ENCODE peak calls at places on chromosomes 11 and 22, in eight cellular contexts. One of them, this sample, is unnamed.

GRCh38 chr11:117819096-117820040 is 5.2 kb downstream of the FXYD2 start:
- DNase-seq in ovary: peak
- DNase-seq in lower leg skin: no peak
- DNase-seq in AG09309: no peak
- DNase-seq in mesothelial cell of epicardium: peak
- DNase-seq in fibroblast of mammary gland: peak
- DNase-seq in cardiac fibroblast: peak
- DNase-seq in body of pancreas: peak
- DNase-seq in this sample: no peak

GRCh38 chr11:70467196-70468085 is 69.1 kb downstream of the CTTN start:
- DNase-seq in ovary: peak
- DNase-seq in lower leg skin: peak
- DNase-seq in AG09309: no peak
- DNase-seq in mesothelial cell of epicardium: peak
- DNase-seq in fibroblast of mammary gland: peak
- DNase-seq in cardiac fibroblast: peak
- DNase-seq in body of pancreas: peak
- DNase-seq in this sample: no peak

GRCh38 chr11:114892381-114893197 is 214.3 kb downstream of the NXPE2 start:
- DNase-seq in ovary: no peak
- DNase-seq in lower leg skin: no peak
- DNase-seq in AG09309: no peak
- DNase-seq in mesothelial cell of epicardium: no peak
- DNase-seq in fibroblast of mammary gland: no peak
- DNase-seq in cardiac fibroblast: no peak
- DNase-seq in body of pancreas: no peak
- DNase-seq in this sample: no peak

GRCh38 chr11:121359587-121359986 is 67.0 kb downstream of the SC5D start:
- DNase-seq in ovary: no peak
- DNase-seq in lower leg skin: no peak
- DNase-seq in AG09309: no peak
- DNase-seq in mesothelial cell of epicardium: no peak
- DNase-seq in fibroblast of mammary gland: no peak
- DNase-seq in cardiac fibroblast: no peak
- DNase-seq in body of pancreas: no peak
- DNase-seq in this sample: no peak

GRCh38 chr11:13003726-13004493 is 5.2 kb upstream of the RASSF10 start:
- DNase-seq in ovary: no peak
- DNase-seq in lower leg skin: no peak
- DNase-seq in AG09309: no peak
- DNase-seq in mesothelial cell of epicardium: no peak
- DNase-seq in fibroblast of mammary gland: no peak
- DNase-seq in cardiac fibroblast: no peak
- DNase-seq in body of pancreas: no peak
- DNase-seq in this sample: no peak

GRCh38 chr22:25114369-25115362 is 85.0 kb upstream of the CRYBB3 start:
- DNase-seq in ovary: no peak
- DNase-seq in lower leg skin: no peak
- DNase-seq in AG09309: no peak
- DNase-seq in mesothelial cell of epicardium: no peak
- DNase-seq in fibroblast of mammary gland: no peak
- DNase-seq in cardiac fibroblast: no peak
- DNase-seq in body of pancreas: no peak
- DNase-seq in this sample: no peak

GRCh38 chr11:115618428-115618827 is 114.2 kb upstream of the CADM1 start:
- DNase-seq in ovary: no peak
- DNase-seq in lower leg skin: no peak
- DNase-seq in AG09309: peak
- DNase-seq in mesothelial cell of epicardium: no peak
- DNase-seq in fibroblast of mammary gland: no peak
- DNase-seq in cardiac fibroblast: peak
- DNase-seq in body of pancreas: no peak
- DNase-seq in this sample: no peak

GRCh38 chr22:30894371-30894740 is 74.2 kb downstream of the MORC2 start:
- DNase-seq in ovary: no peak
- DNase-seq in lower leg skin: no peak
- DNase-seq in AG09309: no peak
- DNase-seq in mesothelial cell of epicardium: no peak
- DNase-seq in fibroblast of mammary gland: no peak
- DNase-seq in cardiac fibroblast: no peak
- DNase-seq in body of pancreas: no peak
- DNase-seq in this sample: no peak

GRCh38 chr11:33116535-33116934 is 44.7 kb downstream of the CSTF3 start:
- DNase-seq in ovary: no peak
- DNase-seq in lower leg skin: no peak
- DNase-seq in AG09309: no peak
- DNase-seq in mesothelial cell of epicardium: no peak
- DNase-seq in fibroblast of mammary gland: peak
- DNase-seq in cardiac fibroblast: no peak
- DNase-seq in body of pancreas: no peak
- DNase-seq in this sample: no peak

GRCh38 chr22:23359583-23360123 is 179.3 kb downstream of the BCR start:
- DNase-seq in ovary: no peak
- DNase-seq in lower leg skin: no peak
- DNase-seq in AG09309: no peak
- DNase-seq in mesothelial cell of epicardium: no peak
- DNase-seq in fibroblast of mammary gland: no peak
- DNase-seq in cardiac fibroblast: no peak
- DNase-seq in body of pancreas: no peak
- DNase-seq in this sample: no peak

GRCh38 chr11:121535122-121535796 is 82.5 kb upstream of the SORL1-AS1 start:
- DNase-seq in ovary: no peak
- DNase-seq in lower leg skin: no peak
- DNase-seq in AG09309: no peak
- DNase-seq in mesothelial cell of epicardium: no peak
- DNase-seq in fibroblast of mammary gland: peak
- DNase-seq in cardiac fibroblast: no peak
- DNase-seq in body of pancreas: no peak
- DNase-seq in this sample: no peak

GRCh38 chr11:134535029-134536025 is 123.3 kb upstream of the B3GAT1 start:
- DNase-seq in ovary: no peak
- DNase-seq in lower leg skin: no peak
- DNase-seq in AG09309: no peak
- DNase-seq in mesothelial cell of epicardium: peak
- DNase-seq in fibroblast of mammary gland: no peak
- DNase-seq in cardiac fibroblast: no peak
- DNase-seq in body of pancreas: no peak
- DNase-seq in this sample: peak
- TF ChIP-seq CTCF in ovary: no peak
- TF ChIP-seq CTCF in lower leg skin: no peak
- TF ChIP-seq CTCF in AG09309: no peak
- TF ChIP-seq CTCF in mesothelial cell of epicardium: no peak
- TF ChIP-seq CTCF in fibroblast of mammary gland: no peak
- TF ChIP-seq CTCF in cardiac fibroblast: no peak
- TF ChIP-seq CTCF in body of pancreas: no peak
- TF ChIP-seq CTCF in this sample: no peak

DNA sequence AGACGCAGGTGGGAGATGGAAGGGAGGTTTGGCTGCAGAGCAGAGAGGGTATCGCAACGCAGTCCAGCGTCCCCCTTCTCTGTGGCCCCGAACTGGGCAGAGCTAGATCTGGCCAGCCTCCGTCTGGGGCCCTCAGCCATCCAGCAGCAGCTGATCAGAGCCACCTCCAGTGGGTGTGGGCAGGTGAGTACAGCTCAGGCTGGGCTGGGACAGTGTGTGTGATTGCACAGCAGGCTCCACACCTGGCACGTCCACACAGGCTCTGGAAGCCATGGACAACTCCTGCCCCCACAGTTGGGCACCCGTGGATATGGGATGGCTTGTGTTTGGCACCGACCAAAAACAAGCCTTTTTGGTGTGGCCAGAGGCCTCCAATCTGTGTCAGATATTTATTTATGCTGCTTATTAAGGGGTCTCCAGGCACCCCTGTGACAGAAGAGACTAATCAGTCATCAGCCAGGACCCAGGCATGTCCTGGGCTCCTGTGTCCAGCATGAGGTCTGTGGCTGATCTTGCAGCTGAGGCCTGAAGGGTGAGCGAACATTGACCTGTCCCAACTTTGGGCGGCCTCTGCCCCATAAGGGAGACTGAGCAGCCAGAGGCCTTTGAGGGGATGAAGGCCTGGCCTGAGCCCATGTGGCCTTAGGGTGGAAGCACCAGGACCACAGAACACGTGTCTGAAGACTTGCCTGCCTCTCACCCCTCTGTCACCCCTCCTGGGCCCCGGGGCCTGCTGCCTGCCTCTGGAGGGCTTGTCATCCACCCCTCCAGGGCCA is 18.6 kb downstream of the POLR3H start:
- DNase-seq in ovary: peak
- DNase-seq in lower leg skin: no peak
- DNase-seq in AG09309: no peak
- DNase-seq in mesothelial cell of epicardium: no peak
- DNase-seq in fibroblast of mammary gland: no peak
- DNase-seq in cardiac fibroblast: no peak
- DNase-seq in body of pancreas: no peak
- DNase-seq in this sample: no peak
- TF ChIP-seq CTCF in ovary: no peak
- TF ChIP-seq CTCF in lower leg skin: no peak
- TF ChIP-seq CTCF in AG09309: no peak
- TF ChIP-seq CTCF in mesothelial cell of epicardium: no peak
- TF ChIP-seq CTCF in fibroblast of mammary gland: no peak
- TF ChIP-seq CTCF in cardiac fibroblast: no peak
- TF ChIP-seq CTCF in body of pancreas: no peak
- TF ChIP-seq CTCF in this sample: no peak

DNA sequence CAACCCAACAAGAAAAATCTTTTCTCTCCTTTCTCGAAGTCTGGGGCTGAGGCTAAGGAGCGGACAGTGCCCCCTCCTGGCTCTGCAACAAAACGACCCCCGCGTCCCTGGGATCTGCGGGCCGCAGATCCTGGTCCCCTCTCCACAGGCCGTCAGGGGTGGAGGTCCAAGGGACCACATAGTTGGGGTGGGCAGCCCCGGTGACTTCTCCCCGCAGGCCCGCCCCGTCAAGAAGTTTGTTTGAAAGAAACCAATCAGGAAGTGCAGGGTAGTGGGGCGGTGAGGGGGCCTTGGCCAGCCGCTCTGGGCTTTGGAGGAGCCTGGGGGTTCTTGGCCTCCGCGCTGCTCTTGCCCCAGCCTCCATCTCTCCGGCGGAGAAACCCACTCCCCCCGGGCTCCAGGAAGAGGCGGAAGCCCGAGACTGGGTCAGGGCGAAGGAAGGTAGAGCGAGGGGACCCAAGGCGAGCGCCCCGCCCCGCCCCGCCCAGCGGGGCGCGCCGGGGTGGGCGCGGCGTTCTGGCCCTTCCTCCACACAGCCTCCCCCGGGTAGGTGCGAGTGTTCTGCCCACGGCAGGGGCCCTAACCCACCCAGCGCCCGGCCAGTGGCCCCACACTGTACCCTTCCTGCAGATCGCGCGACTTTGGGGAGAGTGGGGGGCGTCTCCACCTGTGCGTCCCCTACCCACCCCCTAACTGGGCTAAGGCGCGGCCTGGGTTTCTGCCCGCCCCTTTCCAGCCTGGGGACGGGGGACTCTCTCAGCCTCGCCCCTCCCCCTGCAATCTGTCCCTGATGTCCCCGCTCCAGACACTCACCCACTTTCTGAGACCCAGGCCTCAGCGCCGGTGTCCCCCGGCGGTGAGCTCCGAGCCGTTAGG is 1.3 kb downstream of the TP53I11 start:
- DNase-seq in ovary: no peak
- DNase-seq in lower leg skin: no peak
- DNase-seq in AG09309: no peak
- DNase-seq in mesothelial cell of epicardium: peak
- DNase-seq in fibroblast of mammary gland: peak
- DNase-seq in cardiac fibroblast: peak
- DNase-seq in body of pancreas: peak
- DNase-seq in this sample: no peak
- TF ChIP-seq CTCF in ovary: no peak
- TF ChIP-seq CTCF in lower leg skin: no peak
- TF ChIP-seq CTCF in AG09309: peak
- TF ChIP-seq CTCF in mesothelial cell of epicardium: peak
- TF ChIP-seq CTCF in fibroblast of mammary gland: peak
- TF ChIP-seq CTCF in cardiac fibroblast: peak
- TF ChIP-seq CTCF in body of pancreas: peak
- TF ChIP-seq CTCF in this sample: peak

GRCh38 chr22:26642465-26643367 is 14.7 kb upstream of the MIAT start:
- DNase-seq in ovary: no peak
- DNase-seq in lower leg skin: no peak
- DNase-seq in AG09309: no peak
- DNase-seq in mesothelial cell of epicardium: no peak
- DNase-seq in fibroblast of mammary gland: no peak
- DNase-seq in cardiac fibroblast: no peak
- DNase-seq in body of pancreas: no peak
- DNase-seq in this sample: peak
- TF ChIP-seq CTCF in ovary: no peak
- TF ChIP-seq CTCF in lower leg skin: no peak
- TF ChIP-seq CTCF in AG09309: no peak
- TF ChIP-seq CTCF in mesothelial cell of epicardium: no peak
- TF ChIP-seq CTCF in fibroblast of mammary gland: no peak
- TF ChIP-seq CTCF in cardiac fibroblast: no peak
- TF ChIP-seq CTCF in body of pancreas: no peak
- TF ChIP-seq CTCF in this sample: peak

GRCh38 chr11:133157180-133157579 is 375.1 kb downstream of the OPCML start:
- DNase-seq in ovary: no peak
- DNase-seq in lower leg skin: no peak
- DNase-seq in AG09309: no peak
- DNase-seq in mesothelial cell of epicardium: no peak
- DNase-seq in fibroblast of mammary gland: no peak
- DNase-seq in cardiac fibroblast: no peak
- DNase-seq in body of pancreas: no peak
- DNase-seq in this sample: no peak
- TF ChIP-seq CTCF in ovary: no peak
- TF ChIP-seq CTCF in lower leg skin: no peak
- TF ChIP-seq CTCF in AG09309: no peak
- TF ChIP-seq CTCF in mesothelial cell of epicardium: no peak
- TF ChIP-seq CTCF in fibroblast of mammary gland: no peak
- TF ChIP-seq CTCF in cardiac fibroblast: no peak
- TF ChIP-seq CTCF in body of pancreas: no peak
- TF ChIP-seq CTCF in this sample: no peak

DNA sequence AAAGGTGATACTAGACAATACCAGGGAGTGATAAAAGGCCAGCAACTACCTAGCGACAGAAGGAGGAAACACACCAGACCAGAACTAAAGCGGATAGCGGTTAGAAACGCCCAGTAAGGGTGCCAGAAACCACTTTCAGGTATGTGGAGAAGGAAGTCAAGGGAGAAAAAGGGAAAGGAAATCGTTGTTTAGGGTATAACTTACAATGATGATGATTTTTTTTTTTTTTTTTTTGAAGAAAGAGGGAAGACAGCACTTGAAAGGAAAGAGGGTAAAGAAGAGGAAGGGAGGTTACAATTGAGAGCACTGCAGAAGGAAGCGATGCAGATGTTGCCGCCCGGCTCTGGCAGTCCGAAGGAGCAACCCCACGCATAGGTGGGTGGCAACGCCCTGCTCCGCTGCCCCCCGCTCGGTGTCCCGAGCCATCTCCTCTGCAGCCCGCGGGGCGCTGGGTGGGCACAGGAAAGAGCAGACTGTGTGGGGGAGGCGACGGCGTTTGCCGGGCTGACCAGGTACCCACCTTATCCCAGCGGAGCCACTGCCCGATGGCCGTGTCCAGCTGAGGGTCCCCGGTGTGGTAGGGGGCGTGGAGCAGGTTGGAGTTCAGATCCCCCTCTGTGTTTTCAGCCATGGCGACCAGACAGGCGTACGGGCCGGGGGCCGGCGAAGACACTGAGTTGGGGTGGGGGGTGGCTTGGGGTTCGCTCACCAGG is 546 bp downstream of the PGM2L1 start:
- DNase-seq in ovary: no peak
- DNase-seq in lower leg skin: no peak
- DNase-seq in AG09309: no peak
- DNase-seq in mesothelial cell of epicardium: peak
- DNase-seq in fibroblast of mammary gland: no peak
- DNase-seq in cardiac fibroblast: no peak
- DNase-seq in body of pancreas: peak
- DNase-seq in this sample: peak
- TF ChIP-seq CTCF in ovary: no peak
- TF ChIP-seq CTCF in lower leg skin: no peak
- TF ChIP-seq CTCF in AG09309: peak
- TF ChIP-seq CTCF in mesothelial cell of epicardium: no peak
- TF ChIP-seq CTCF in fibroblast of mammary gland: no peak
- TF ChIP-seq CTCF in cardiac fibroblast: no peak
- TF ChIP-seq CTCF in body of pancreas: peak
- TF ChIP-seq CTCF in this sample: no peak

This sample was measured in natural killer cell.